ENCODE peak calls at places on chromosomes 6 and 20, in seven cellular contexts. A, R, N, Q, J, Y and U are unnamed samples.

GRCh38 chr6:6221829-6222535 is 98.5 kb downstream of the F13A1 start:
- DNase-seq in Y (no peak), Q (peak; percentile 57), A (peak; percentile 22), R (no peak), N (no peak), J (no peak), U (no peak)

GRCh38 chr6:51477912-51478311 is 609.5 kb downstream of the PKHD1 start:
- DNase-seq in Q (no peak), Y (no peak), A (no peak), N (no peak), J (no peak), R (no peak), U (no peak)

GRCh38 chr6:7468382-7469081 is 72.9 kb upstream of the DSP start:
- DNase-seq in R (no peak), N (no peak), Y (peak; percentile 33), A (peak; percentile 88), J (no peak), Q (no peak), U (peak; percentile 4)

GRCh38 chr6:142323377-142323776 is 21.6 kb downstream of the ADGRG6 start:
- DNase-seq in N (no peak), J (no peak), A (no peak), R (no peak), Y (no peak), Q (no peak), U (no peak)

GRCh38 chr6:169724554-169725269 is 412 bp upstream of the PHF10 start:
- DNase-seq in Y (no peak), Q (no peak), R (peak; percentile 43), A (peak; percentile 35), J (peak; percentile 62), N (peak; percentile 77), U (no peak)

GRCh38 chr6:30914854-30915590 is 984 bp downstream of the VARS2 start:
- DNase-seq in R (no peak), N (no peak), A (no peak), J (no peak), Q (no peak), Y (no peak), U (no peak)

GRCh38 chr6:132063738-132064137 is 112.6 kb upstream of the CCN2 start:
- DNase-seq in R (no peak), N (no peak), J (no peak), A (no peak), Q (no peak), Y (no peak), U (peak; percentile 46)

GRCh38 chr20:47139934-47140333 is 216.6 kb downstream of the ZMYND8 start:
- DNase-seq in N (no peak), Q (no peak), Y (no peak), R (no peak), J (no peak), A (no peak), U (no peak)

GRCh38 chr6:41649596-41649995 is 11.3 kb downstream of the MDFI start:
- DNase-seq in Y (no peak), Q (no peak), R (no peak), J (no peak), N (no peak), A (no peak), U (no peak)

GRCh38 chr6:135254471-135254870 is 73.4 kb downstream of the MYB start:
- DNase-seq in R (no peak), J (no peak), Y (no peak), A (no peak), N (no peak), Q (no peak), U (no peak)